ENCODE peak calls at places on chromosomes 11 and 22, in nine cellular contexts. Z is NCI-H2171; G is neural crest cell; I is GM23338; V is iris pigment epithelial cell; C is GM18507; Q is K562; B is lung microvascular endothelial cell; J is activated T-cell treated with anti-CD3 and anti-CD28 coated beads, Interleukin-2, amount 50 U/mL, for 48 hours. Y is an unnamed sample.

GRCh38 chr11:57363681-57364080 is 17.3 kb downstream of the PRG3 start:
- DNase-seq in J (no peak), G (no peak), V (no peak), Z (no peak), C (no peak), B (no peak), I (no peak), Q (no peak), Y (no peak)

GRCh38 chr11:67463680-67464410 is 5.2 kb downstream of the TMEM134 start:
- DNase-seq in Z (no peak), J (no peak), Q (peak; percentile 85), C (no peak), G (no peak), B (peak; percentile 62), I (no peak), V (no peak), Y (peak; percentile 26)

GRCh38 chr22:41445171-41446056 is 1.2 kb downstream of the TOB2 start:
- DNase-seq in Z (peak; percentile 70), V (peak; percentile 39), G (no peak), J (peak; percentile 58), B (peak; percentile 18), I (peak; percentile 71), Q (no peak), C (no peak), Y (peak; percentile 30)

GRCh38 chr11:11931461-11932055 is 76.9 kb downstream of the DKK3 start:
- DNase-seq in V (peak; percentile 77), B (peak; percentile 79), I (peak; percentile 75), Z (no peak), J (no peak), Q (peak; percentile 35), G (no peak), C (no peak), Y (peak; percentile 87)

GRCh38 chr11:359181-359714 is 10.1 kb upstream of the B4GALNT4 start:
- DNase-seq in G (no peak), B (no peak), J (peak; percentile 40), C (no peak), I (no peak), V (no peak), Q (peak; percentile 10), Z (no peak), Y (peak; percentile 32)

GRCh38 chr11:16809901-16810668 is 71.6 kb downstream of the C11orf58 start:
- DNase-seq in V (peak; percentile 42), B (peak; percentile 69), J (no peak), C (no peak), G (no peak), Q (no peak), Z (no peak), I (no peak), Y (no peak)

GRCh38 chr11:13337986-13338436 is 60.4 kb downstream of the BMAL1 start:
- DNase-seq in J (no peak), C (no peak), Q (no peak), I (no peak), Z (no peak), G (no peak), B (peak; percentile 87), V (peak; percentile 87), Y (peak; percentile 63)

GRCh38 chr11:32400196-32400595 is 35.1 kb downstream of the WT1 start:
- DNase-seq in J (no peak), C (no peak), V (peak; percentile 50), I (peak; percentile 68), Q (no peak), G (no peak), Z (no peak), B (no peak), Y (peak; percentile 38)

GRCh38 chr11:112931686-112932085 is 29.5 kb upstream of the NCAM1 start:
- DNase-seq in V (no peak), G (no peak), Z (no peak), I (no peak), C (no peak), J (no peak), B (no peak), Q (no peak), Y (no peak)

GRCh38 chr22:40310771-40311120 is 35.6 kb upstream of the ADSL start:
- DNase-seq in B (no peak), V (no peak), Z (no peak), Q (no peak), C (no peak), J (no peak), G (no peak), I (no peak), Y (no peak)

GRCh38 chr11:976431-977160 is 50.9 kb downstream of the AP2A2 start:
- DNase-seq in B (no peak), Z (no peak), J (no peak), V (peak; percentile 19), I (no peak), G (no peak), Q (no peak), C (no peak), Y (no peak)

GRCh38 chr11:64970731-64971151 is 1.2 kb downstream of the MAJIN start:
- DNase-seq in B (peak; percentile 19), Q (no peak), G (no peak), Z (no peak), I (no peak), J (peak; percentile 69), C (no peak), V (no peak), Y (no peak)

GRCh38 chr11:120532082-120532481 is 20.5 kb downstream of the GRIK4 start:
- DNase-seq in I (no peak), Z (no peak), G (no peak), C (no peak), J (no peak), Q (no peak), B (no peak), V (no peak), Y (no peak)

GRCh38 chr11:100889758-100890157 is 202.7 kb downstream of the ARHGAP42 start:
- DNase-seq in G (no peak), Z (no peak), Q (no peak), V (no peak), I (no peak), C (no peak), J (no peak), B (no peak), Y (no peak)

GRCh38 chr11:61743486-61744095 is 8.8 kb upstream of the MYRF start:
- DNase-seq in B (no peak), Z (no peak), Q (peak; percentile 47), I (peak; percentile 61), G (no peak), C (no peak), V (no peak), J (no peak), Y (no peak)

GRCh38 chr11:134050541-134051383 is 18.1 kb upstream of the JAM3 start:
- DNase-seq in J (peak; percentile 85), Q (peak; percentile 89), G (peak; percentile 75), C (peak; percentile 55), I (peak; percentile 71), V (no peak), B (peak; percentile 69), Z (peak; percentile 42), Y (peak; percentile 73)

GRCh38 chr11:118206612-118207031 is 18.2 kb downstream of the JAML start:
- DNase-seq in V (no peak), Q (no peak), C (no peak), G (no peak), I (no peak), J (no peak), B (peak; percentile 23), Z (no peak), Y (no peak)

GRCh38 chr22:45008853-45009751 is 703 bp downstream of the PHF21B start:
- DNase-seq in C (no peak), I (peak; percentile 39), J (peak; percentile 40), Q (peak; percentile 7), Z (peak; percentile 30), B (no peak), V (peak; percentile 12), G (peak; percentile 38), Y (peak; percentile 20)

GRCh38 chr11:130601141-130601540 is 152.7 kb downstream of the ADAMTS15 start:
- DNase-seq in Q (no peak), J (no peak), B (no peak), I (peak; percentile 37), G (no peak), C (no peak), V (peak; percentile 57), Z (no peak), Y (peak; percentile 33)

GRCh38 chr22:50078246-50078645 is 7.0 kb downstream of the MLC1 start:
- DNase-seq in C (no peak), Q (no peak), I (no peak), V (no peak), G (no peak), J (no peak), B (no peak), Z (no peak), Y (no peak)

GRCh38 chr11:76598426-76598839 is 72.1 kb downstream of the LRRC32 start:
- DNase-seq in V (peak; percentile 47), Q (peak; percentile 49), Z (no peak), B (peak; percentile 66), G (no peak), C (peak; percentile 28), J (peak; percentile 46), I (peak; percentile 76), Y (peak; percentile 52)

GRCh38 chr22:30785527-30785926 is 90.9 kb downstream of the OSBP2 start:
- DNase-seq in C (no peak), V (no peak), Z (no peak), J (no peak), G (no peak), B (no peak), I (no peak), Q (no peak), Y (no peak)

GRCh38 chr11:117443269-117444186 is 115.9 kb downstream of the CEP164 start:
- DNase-seq in I (peak; percentile 87), J (peak; percentile 34), G (peak; percentile 69), C (no peak), Z (no peak), B (peak; percentile 13), Q (peak; percentile 75), V (peak; percentile 45), Y (peak; percentile 58)

GRCh38 chr11:10540546-10540914 is 457 bp downstream of the RNF141 start:
- DNase-seq in G (no peak), Z (no peak), C (no peak), I (peak; percentile 58), Q (peak; percentile 48), B (peak; percentile 43), V (peak; percentile 40), J (no peak), Y (peak; percentile 46)

GRCh38 chr11:34274712-34275398 is 83.0 kb downstream of the ABTB2 start:
- DNase-seq in I (no peak), V (peak; percentile 86), C (no peak), B (peak; percentile 44), Q (no peak), G (no peak), J (no peak), Z (no peak), Y (peak; percentile 98)

GRCh38 chr22:35842954-35843353 is 125.3 kb downstream of the APOL5 start:
- DNase-seq in J (no peak), G (peak; percentile 28), Q (peak; percentile 18), I (peak; percentile 71), Z (no peak), C (no peak), V (peak; percentile 44), B (peak; percentile 50), Y (peak; percentile 80)

GRCh38 chr11:68999093-68999747 is 13.8 kb downstream of the MRGPRF start:
- DNase-seq in J (no peak), Z (no peak), G (no peak), C (no peak), Q (no peak), V (no peak), I (no peak), B (no peak), Y (no peak)

GRCh38 chr11:47887910-47888569 is 39.9 kb upstream of the NUP160 start:
- DNase-seq in B (no peak), G (no peak), J (no peak), I (no peak), Q (no peak), C (no peak), V (no peak), Z (no peak), Y (no peak)

GRCh38 chr11:30452114-30452513 is 129.2 kb downstream of the ARL14EP start:
- DNase-seq in V (no peak), Q (no peak), Z (no peak), B (no peak), J (no peak), C (no peak), G (no peak), I (no peak), Y (no peak)

GRCh38 chr11:11843233-11843632 is 1.5 kb downstream of the USP47 start:
- DNase-seq in C (no peak), G (no peak), J (no peak), Q (peak; percentile 55), I (no peak), B (peak; percentile 77), V (peak; percentile 95), Z (no peak), Y (peak; percentile 85)

GRCh38 chr11:93766504-93766903 is 17.6 kb upstream of the MED17 start:
- DNase-seq in Q (no peak), J (no peak), C (no peak), Z (no peak), I (no peak), V (no peak), B (no peak), G (no peak), Y (no peak)

Y was measured in ELR.